ENCODE peak calls at places on chromosome 6, in five cellular contexts. S, U, T, G and E are unnamed samples.

GRCh38 chr6:118186676-118187567 is 279.9 kb downstream of the SLC35F1 start:
- DNase-seq in S (no peak), U (no peak), T (no peak), G (no peak), E (no peak)

GRCh38 chr6:31794294-31794865 is 1.2 kb downstream of the VARS1 start:
- DNase-seq in S (peak; percentile 42), U (no peak), T (peak; percentile 17), G (peak; percentile 9), E (no peak)

GRCh38 chr6:12280458-12280857 is 9.7 kb upstream of the EDN1 start:
- DNase-seq in S (no peak), U (no peak), T (no peak), G (no peak), E (no peak)

GRCh38 chr6:45377041-45377554 is 636 bp downstream of the SUPT3H start:
- DNase-seq in S (no peak), U (no peak), T (no peak), G (no peak), E (peak; percentile 23)

GRCh38 chr6:146914563-146915483 is 289.4 kb upstream of the STXBP5 start:
- DNase-seq in S (peak; percentile 74), U (no peak), T (no peak), G (peak; percentile 80), E (no peak)

GRCh38 chr6:139060332-139060731 is 31.8 kb downstream of the ABRACL start:
- DNase-seq in S (no peak), U (no peak), T (no peak), G (no peak), E (no peak)

GRCh38 chr6:92684386-92684785 is 735.0 kb downstream of the EPHA7 start:
- DNase-seq in S (no peak), U (no peak), T (no peak), G (no peak), E (no peak)

GRCh38 chr6:119207973-119208725 is 129.7 kb upstream of the FAM184A start:
- DNase-seq in S (no peak), U (no peak), T (no peak), G (peak; percentile 25), E (no peak)

GRCh38 chr6:30573113-30573512 is 1.9 kb downstream of the ABCF1 start:
- DNase-seq in S (peak; percentile 23), U (no peak), T (no peak), G (no peak), E (no peak)